ENCODE peak calls at places on chromosome 10, in four cellular contexts. Y is BJ, S is suprapubic skin, H is cardiac muscle cell. Q is an unnamed sample.

GRCh38 chr10:45418859-45419672 is 45.0 kb downstream of the ALOX5 start:
- DNase-seq in Y (no peak), S (no peak), H (peak; percentile 63), Q (peak; percentile 48)

GRCh38 chr10:7773845-7774801 is 13.7 kb downstream of the KIN start:
- DNase-seq in Y (no peak), S (no peak), H (no peak), Q (no peak)

GRCh38 chr10:69214666-69215131 is 5.4 kb upstream of the HKDC1 start:
- DNase-seq in Y (no peak), S (no peak), H (no peak), Q (no peak)

GRCh38 chr10:124446830-124447740 is 2.8 kb downstream of the NKX1-2 start:
- DNase-seq in Y (no peak), S (no peak), H (no peak), Q (no peak)

GRCh38 chr10:93299606-93300353 is 182.4 kb downstream of the MYOF start:
- DNase-seq in Y (peak; percentile 30), S (no peak), H (no peak), Q (no peak)

GRCh38 chr10:71522438-71523144 is 125.9 kb downstream of the CDH23 start:
- DNase-seq in Y (no peak), S (no peak), H (no peak), Q (no peak)

GRCh38 chr10:17238445-17239275 is 10.6 kb downstream of the VIM start:
- DNase-seq in Y (no peak), S (peak; percentile 77), H (peak; percentile 85), Q (no peak)

GRCh38 chr10:116538992-116539391 is 6.7 kb upstream of the PNLIP start:
- DNase-seq in Y (no peak), S (no peak), H (no peak), Q (no peak)

GRCh38 chr10:114623661-114624294 is 34.3 kb downstream of the ABLIM1 start:
- DNase-seq in Y (peak; percentile 69), S (no peak), H (peak; percentile 70), Q (no peak)

GRCh38 chr10:14787938-14788337 is 13.2 kb upstream of the FAM107B start:
- DNase-seq in Y (no peak), S (no peak), H (no peak), Q (no peak)

GRCh38 chr10:112184052-112184371 is 447 bp upstream of the GPAM start:
- DNase-seq in Y (no peak), S (no peak), H (no peak), Q (no peak)

GRCh38 chr10:101995451-101996063 is 60.4 kb downstream of the ARMH3 start:
- DNase-seq in Y (no peak), S (no peak), H (peak; percentile 68), Q (no peak)

GRCh38 chr10:75223507-75223906 is 12.2 kb downstream of the COMTD1 start:
- DNase-seq in Y (no peak), S (peak; percentile 9), H (no peak), Q (no peak)

GRCh38 chr10:97412891-97413304 is 11.8 kb upstream of the RRP12 start:
- DNase-seq in Y (no peak), S (no peak), H (no peak), Q (no peak)

GRCh38 chr10:60536529-60537114 is 146.9 kb upstream of the ANK3 start:
- DNase-seq in Y (peak; percentile 7), S (no peak), H (peak; percentile 21), Q (no peak)

GRCh38 chr10:69217119-69217754 is 2.9 kb upstream of the HKDC1 start:
- DNase-seq in Y (peak; percentile 66), S (no peak), H (peak; percentile 87), Q (no peak)

GRCh38 chr10:101771380-101771779 is 4.5 kb downstream of the FGF8 start:
- DNase-seq in Y (no peak), S (no peak), H (no peak), Q (no peak)

GRCh38 chr10:44463511-44464121 is 78.7 kb upstream of the CXCL12 start:
- DNase-seq in Y (no peak), S (no peak), H (no peak), Q (no peak)

GRCh38 chr10:113454341-113455061 is 98.4 kb upstream of the HABP2 start:
- DNase-seq in Y (no peak), S (no peak), H (peak; percentile 51), Q (peak; percentile 31)

GRCh38 chr10:95792874-95793285 is 36.9 kb downstream of the ENTPD1 start:
- DNase-seq in Y (peak; percentile 22), S (no peak), H (peak; percentile 97), Q (no peak)

GRCh38 chr10:45440511-45441062 is 66.6 kb downstream of the ALOX5 start:
- DNase-seq in Y (no peak), S (no peak), H (no peak), Q (no peak)

GRCh38 chr10:9635691-9636090 is 1382.0 kb upstream of the CELF2 start:
- DNase-seq in Y (no peak), S (no peak), H (peak; percentile 24), Q (no peak)

GRCh38 chr10:76303682-76304316 is 872.4 kb downstream of the LRMDA start:
- DNase-seq in Y (no peak), S (no peak), H (peak; percentile 87), Q (peak; percentile 49)

GRCh38 chr10:127402596-127403409 is 146.3 kb upstream of the NPS start:
- DNase-seq in Y (no peak), S (peak; percentile 29), H (no peak), Q (no peak)
- TF ChIP-seq CTCF in Y (no peak), S (no peak), H (no peak), Q (no peak)

GRCh38 chr10:63373176-63373575 is 92.6 kb downstream of the JMJD1C start:
- DNase-seq in Y (no peak), S (no peak), H (no peak), Q (no peak)

GRCh38 chr10:63375006-63375405 is 90.8 kb downstream of the JMJD1C start:
- DNase-seq in Y (no peak), S (no peak), H (peak; percentile 52), Q (no peak)

GRCh38 chr10:63375859-63376258 is 89.9 kb downstream of the JMJD1C start:
- DNase-seq in Y (no peak), S (no peak), H (peak; percentile 92), Q (no peak)

GRCh38 chr10:63376560-63377304 is 89.0 kb downstream of the JMJD1C start:
- DNase-seq in Y (peak; percentile 82), S (no peak), H (peak; percentile 80), Q (no peak)

GRCh38 chr10:63375458-63375857 is 90.3 kb downstream of the JMJD1C start:
- DNase-seq in Y (no peak), S (no peak), H (no peak), Q (no peak)
- TF ChIP-seq CTCF in Y (no peak), S (no peak), H (no peak), Q (no peak)

GRCh38 chr10:43338117-43338516 is 33.3 kb upstream of the FXYD4 start:
- DNase-seq in Y (no peak), S (no peak), H (no peak), Q (no peak)
- TF ChIP-seq CTCF in Y (no peak), S (no peak), H (no peak), Q (no peak)

GRCh38 chr10:12633776-12634390 is 284.5 kb downstream of the CAMK1D start:
- DNase-seq in Y (no peak), S (no peak), H (no peak), Q (no peak)
- TF ChIP-seq CTCF in Y (no peak), S (no peak), H (no peak), Q (no peak)

DNA sequence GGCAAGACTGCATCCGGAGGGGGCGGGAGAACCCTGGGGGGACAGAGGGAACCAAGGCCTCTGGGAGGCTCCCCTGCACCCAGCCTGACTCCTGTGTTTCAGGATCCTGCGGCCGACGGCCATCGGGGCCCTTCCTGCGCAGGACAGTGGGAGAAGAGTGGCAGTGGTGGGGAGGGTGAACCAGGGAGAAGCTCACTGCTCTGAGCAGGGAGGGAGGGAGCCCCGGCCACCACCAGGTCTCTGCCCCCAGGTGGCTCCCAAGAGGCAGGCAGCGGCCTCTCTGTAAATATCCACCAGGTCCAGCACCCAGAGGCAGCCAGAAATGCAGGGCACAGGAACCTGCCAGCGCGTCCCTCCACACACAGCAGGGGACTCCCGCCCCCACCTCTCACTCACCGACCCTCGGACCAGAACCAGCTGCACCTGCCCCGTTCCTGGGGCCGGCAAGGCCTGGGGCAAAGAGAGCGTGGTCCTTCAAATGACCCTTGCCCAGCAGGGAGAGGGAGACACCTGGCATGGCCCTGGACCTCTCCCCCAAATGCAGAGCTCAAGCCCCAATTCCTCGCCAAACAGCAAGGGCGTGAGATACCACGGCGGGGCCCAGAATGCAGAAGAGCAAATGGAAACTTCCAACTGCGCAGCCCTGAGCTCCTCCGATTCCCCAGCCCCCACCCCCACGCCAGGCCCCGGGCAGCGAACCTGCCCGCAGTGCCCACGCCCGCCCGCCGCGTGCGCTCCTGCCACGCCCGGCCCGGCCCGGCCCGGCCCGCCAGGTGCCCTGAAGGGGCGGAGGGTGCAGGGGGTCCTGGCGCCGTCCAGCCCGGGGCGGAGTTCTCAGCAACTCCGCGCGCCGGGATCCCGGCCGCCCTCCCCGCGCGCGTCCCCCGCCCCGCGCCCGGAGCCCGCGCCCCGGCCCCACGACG is 805 bp downstream of the RASGEF1A start:
- DNase-seq in Y (no peak), S (peak; percentile 54), H (no peak), Q (peak; percentile 39)
- TF ChIP-seq CTCF in Y (no peak), S (no peak), H (no peak), Q (peak; percentile 58)

GRCh38 chr10:123165445-123166072 is 11.4 kb downstream of the BUB3 start:
- DNase-seq in Y (no peak), S (no peak), H (no peak), Q (no peak)
- TF ChIP-seq CTCF in Y (no peak), S (no peak), H (no peak), Q (peak; percentile 6)

GRCh38 chr10:61835069-61835908 is 66.2 kb upstream of the ARID5B start:
- DNase-seq in Y (peak; percentile 46), S (no peak), H (peak; percentile 84), Q (no peak)
- TF ChIP-seq CTCF in Y (peak; percentile 58), S (no peak), H (peak; percentile 53), Q (peak; percentile 54)

GRCh38 chr10:121753726-121754476 is 155.7 kb upstream of the FGFR2 start:
- DNase-seq in Y (peak; percentile 46), S (no peak), H (peak; percentile 72), Q (no peak)
- TF ChIP-seq CTCF in Y (peak; percentile 40), S (no peak), H (peak; percentile 47), Q (peak; percentile 35)

DNA sequence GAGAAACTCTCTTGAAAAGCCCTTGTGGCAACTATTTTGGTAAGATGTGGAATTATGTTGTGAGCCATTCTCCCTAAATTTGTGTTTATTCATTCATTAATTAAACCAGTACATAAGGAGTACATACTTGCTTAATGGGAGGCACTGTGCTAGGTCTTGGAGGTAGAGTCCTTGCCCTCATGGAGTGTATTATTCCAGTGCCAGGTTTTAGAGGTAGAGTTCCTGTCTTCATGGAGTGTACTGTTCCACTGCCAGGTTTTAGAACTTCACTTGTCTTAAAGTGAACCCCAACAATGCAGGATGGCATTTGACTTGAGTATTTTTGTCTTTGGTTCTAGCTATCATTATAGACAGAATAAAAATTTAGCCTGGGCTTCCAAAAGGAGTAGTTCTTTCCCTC is 8.8 kb downstream of the MXI1 start:
- DNase-seq in Y (no peak), S (no peak), H (no peak), Q (no peak)
- TF ChIP-seq CTCF in Y (no peak), S (no peak), H (no peak), Q (no peak)